ENCODE peak calls at places on chromosomes 5 and 9, in seven cellular contexts. T is AG04450; G is anterior cingulate cortex; V is HTR-8/SVneo; C is Right ventricle myocardium superior; A is AG04449; P is naive thymus-derived CD8-positive, alpha-beta T cell. I is an unnamed sample.

GRCh38 chr9:107246259-107247254 is 36.5 kb upstream of the RAD23B start:
- DNase-seq in T (no peak), G (no peak), V (no peak), C (no peak), A (no peak), P (no peak), I (no peak)

GRCh38 chr5:171647043-171647899 is 138.3 kb upstream of the SMIM23 start:
- DNase-seq in T (peak; percentile 33), G (no peak), V (peak; percentile 83), C (no peak), A (no peak), P (no peak), I (no peak)

GRCh38 chr5:138508958-138509357 is 34.1 kb downstream of the ETF1 start:
- DNase-seq in T (no peak), G (no peak), V (no peak), C (no peak), A (no peak), P (no peak), I (no peak)

GRCh38 chr5:180785794-180786221 is 16.8 kb downstream of the MGAT1 start:
- DNase-seq in T (peak; percentile 60), G (no peak), V (no peak), C (no peak), A (no peak), P (no peak), I (peak; percentile 31)

GRCh38 chr5:42531611-42532010 is 108.4 kb downstream of the GHR start:
- DNase-seq in T (no peak), G (no peak), V (no peak), C (no peak), A (no peak), P (no peak), I (no peak)

GRCh38 chr5:137648361-137648760 is 87.5 kb downstream of the KLHL3 start:
- DNase-seq in T (no peak), G (peak; percentile 51), V (no peak), C (no peak), A (no peak), P (no peak), I (no peak)

GRCh38 chr5:36502608-36503007 is 103.8 kb upstream of the SLC1A3 start:
- DNase-seq in T (peak; percentile 90), G (no peak), V (peak; percentile 83), C (no peak), A (peak; percentile 85), P (no peak), I (peak; percentile 90)

GRCh38 chr9:136963341-136963740 is 11.3 kb downstream of the LCN12 start:
- DNase-seq in T (no peak), G (no peak), V (no peak), C (no peak), A (no peak), P (no peak), I (no peak)

GRCh38 chr5:148372883-148373282 is 10.9 kb upstream of the FBXO38 start:
- DNase-seq in T (no peak), G (no peak), V (no peak), C (no peak), A (no peak), P (no peak), I (no peak)

GRCh38 chr5:54671111-54671531 is 153.6 kb downstream of the SNX18 start:
- DNase-seq in T (no peak), G (no peak), V (no peak), C (no peak), A (no peak), P (no peak), I (no peak)

GRCh38 chr9:21039302-21039701 is 7.9 kb upstream of the HACD4 start:
- DNase-seq in T (no peak), G (no peak), V (no peak), C (no peak), A (no peak), P (no peak), I (no peak)

GRCh38 chr5:72314571-72315172 is 5.4 kb downstream of the MRPS27 start:
- DNase-seq in T (peak; percentile 47), G (no peak), V (peak; percentile 26), C (no peak), A (no peak), P (no peak), I (no peak)

GRCh38 chr9:116499986-116500871 is 186.9 kb upstream of the TRIM32 start:
- DNase-seq in T (peak; percentile 23), G (no peak), V (peak; percentile 9), C (no peak), A (no peak), P (no peak), I (no peak)

I was measured in HS-27A.